ENCODE peak calls at places on chromosomes 11 and 22, in four cellular contexts. O, U, W and H are unnamed samples.

GRCh38 chr11:112352907-112353306 is 92.2 kb upstream of the PLET1 start:
- DNase-seq in U (no peak), O (no peak), W (no peak), H (no peak)

GRCh38 chr11:34146866-34147265 is 41.4 kb downstream of the NAT10 start:
- DNase-seq in U (no peak), O (no peak), W (no peak), H (no peak)

GRCh38 chr11:33885338-33886005 is 6.4 kb downstream of the LMO2 start:
- DNase-seq in O (no peak), U (no peak), W (peak), H (no peak)

GRCh38 chr22:35519306-35520000 is 21.2 kb upstream of the RASD2 start:
- DNase-seq in U (no peak), O (no peak), W (no peak), H (no peak)

GRCh38 chr11:93000511-93001476 is 31.3 kb downstream of the MTNR1B start:
- DNase-seq in W (peak), U (no peak), O (peak), H (no peak)

GRCh38 chr11:69358398-69359080 is 64.6 kb downstream of the MYEOV start:
- DNase-seq in O (no peak), U (no peak), W (no peak), H (no peak)

GRCh38 chr11:61160487-61161189 is 588 bp downstream of the VPS37C start:
- DNase-seq in U (no peak), O (no peak), W (no peak), H (no peak)

GRCh38 chr22:23066200-23067022 is 3.9 kb upstream of the GNAZ start:
- DNase-seq in U (no peak), O (no peak), W (no peak), H (peak)

GRCh38 chr22:39514373-39514973 is 5.9 kb upstream of the ATF4 start:
- DNase-seq in U (no peak), O (peak), W (no peak), H (peak)

GRCh38 chr11:96188625-96189006 is 154.4 kb downstream of the MAML2 start:
- DNase-seq in O (no peak), U (peak), W (peak), H (no peak)

GRCh38 chr11:83521647-83522596 is 235.8 kb upstream of the CCDC90B start:
- DNase-seq in O (peak), U (no peak), W (peak), H (peak)

GRCh38 chr11:122042981-122043380 is 73.0 kb downstream of the BLID start:
- DNase-seq in W (no peak), O (no peak), U (no peak), H (no peak)

GRCh38 chr11:94315664-94316063 is 11.3 kb downstream of the IZUMO1R start:
- DNase-seq in W (no peak), U (no peak), O (no peak), H (no peak)

GRCh38 chr11:66950113-66950535 is 8.1 kb downstream of the PC start:
- DNase-seq in W (peak), O (no peak), U (no peak), H (peak)

GRCh38 chr11:13140028-13140870 is 131.1 kb downstream of the RASSF10 start:
- DNase-seq in O (no peak), U (peak), W (no peak), H (no peak)

GRCh38 chr11:69050592-69051380 is 2.1 kb downstream of the TPCN2 start:
- DNase-seq in U (no peak), O (no peak), W (no peak), H (no peak)

GRCh38 chr11:33860926-33861325 is 30.9 kb downstream of the LMO2 start:
- DNase-seq in W (no peak), U (no peak), O (no peak), H (no peak)

GRCh38 chr11:84289381-84289906 is 1003.3 kb upstream of the CCDC90B start:
- DNase-seq in O (no peak), U (peak), W (no peak), H (no peak)

GRCh38 chr11:128593281-128593680 is 5.9 kb upstream of the ETS1 start:
- DNase-seq in O (no peak), W (no peak), U (no peak), H (peak)

DNA sequence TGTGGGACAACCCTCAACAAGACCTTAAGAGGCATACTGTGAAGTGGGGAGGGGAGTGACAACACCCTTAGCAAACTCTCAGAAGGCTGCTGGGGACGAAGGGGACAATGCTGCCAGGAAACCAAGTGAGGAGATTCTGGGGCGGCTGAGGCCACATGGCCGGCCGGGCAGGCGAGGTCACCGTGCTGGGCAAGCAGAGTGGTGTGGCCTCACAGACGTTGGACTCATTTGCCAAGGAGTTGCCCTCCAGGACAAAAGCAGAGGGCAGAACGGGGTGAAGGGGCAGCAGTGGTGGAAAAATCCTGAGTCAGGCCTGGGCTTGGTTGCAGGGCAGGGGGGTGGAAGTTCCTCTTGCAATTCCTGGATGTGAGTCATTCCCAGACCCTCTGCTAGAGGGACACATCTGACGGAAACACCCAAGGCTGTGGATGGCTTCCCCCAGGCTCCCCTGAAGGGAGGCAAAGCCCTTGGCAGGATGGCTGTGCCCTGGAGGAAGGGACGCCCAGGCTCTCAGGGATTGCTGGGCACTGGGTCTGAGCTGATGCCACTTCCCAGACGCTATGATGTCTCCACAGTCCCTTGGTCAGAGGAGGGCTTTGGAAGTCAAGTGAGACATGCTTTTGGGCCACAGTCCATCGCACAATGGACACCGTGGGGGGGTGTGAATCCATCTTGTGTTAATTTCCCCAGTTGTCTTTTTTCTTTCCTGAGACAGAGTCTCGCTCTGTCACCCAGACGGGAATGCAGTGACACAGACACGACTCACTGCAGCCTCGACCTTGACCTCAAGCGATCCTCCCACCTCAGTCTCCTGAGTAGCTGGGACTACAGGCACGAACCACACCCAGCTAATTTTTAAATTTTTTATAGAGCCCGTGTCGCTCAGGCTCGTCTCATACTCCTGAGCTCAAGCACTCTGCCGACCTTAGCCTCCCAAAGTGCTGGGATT is 16.2 kb upstream of the SHANK3 start:
- DNase-seq in W (no peak), O (peak), U (no peak), H (no peak)
- TF ChIP-seq USF1 in W (no peak), O (no peak), U (no peak), H (no peak)

DNA sequence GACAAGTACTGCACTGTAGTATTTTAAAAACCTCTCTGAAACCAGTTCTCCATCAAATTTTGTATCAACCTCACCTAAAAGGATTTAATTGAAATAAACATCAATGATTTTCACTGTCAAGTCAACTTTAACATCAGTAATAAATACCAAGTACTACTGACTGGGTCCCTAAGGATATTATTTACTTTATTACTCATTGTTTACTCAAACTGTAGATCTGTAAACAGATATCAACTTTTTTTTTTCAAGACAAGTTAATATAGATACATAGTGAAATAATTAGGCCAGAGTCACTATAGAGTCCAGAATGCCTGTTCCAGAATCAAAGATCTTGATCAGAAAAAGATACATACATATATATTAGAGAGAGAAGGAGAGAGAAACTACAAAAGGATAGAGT is 1.6 kb downstream of the RNF141 start:
- DNase-seq in W (no peak), O (no peak), U (no peak), H (no peak)
- TF ChIP-seq USF1 in W (no peak), O (no peak), U (no peak), H (no peak)

GRCh38 chr11:4026389-4026788 is 68.2 kb upstream of the RRM1 start:
- DNase-seq in W (no peak), U (no peak), O (no peak), H (no peak)

GRCh38 chr11:4027746-4028145 is 66.9 kb upstream of the RRM1 start:
- DNase-seq in U (no peak), W (no peak), O (no peak), H (no peak)

GRCh38 chr11:4022669-4023068 is 71.9 kb upstream of the RRM1 start:
- DNase-seq in W (no peak), U (no peak), O (no peak), H (no peak)

GRCh38 chr11:4025957-4026324 is 68.7 kb upstream of the RRM1 start:
- DNase-seq in O (peak), W (no peak), U (no peak), H (no peak)

GRCh38 chr11:4025248-4025956 is 69.2 kb upstream of the RRM1 start:
- DNase-seq in W (no peak), O (peak), U (no peak), H (no peak)
- TF ChIP-seq USF1 in W (no peak), O (no peak), U (no peak), H (no peak)

GRCh38 chr22:20519558-20519957 is 12.1 kb downstream of the MED15 start:
- DNase-seq in O (no peak), W (no peak), U (no peak), H (no peak)

GRCh38 chr22:20514658-20515406 is 7.4 kb downstream of the MED15 start:
- DNase-seq in U (no peak), O (no peak), W (no peak), H (no peak)

GRCh38 chr22:20516399-20516798 is 9.0 kb downstream of the MED15 start:
- DNase-seq in U (no peak), W (no peak), O (no peak), H (no peak)

GRCh38 chr22:20517841-20518592 is 10.6 kb downstream of the MED15 start:
- DNase-seq in O (no peak), U (no peak), W (no peak), H (no peak)

GRCh38 chr22:20517422-20517821 is 10.0 kb downstream of the MED15 start:
- DNase-seq in U (no peak), O (no peak), W (no peak), H (no peak)
- TF ChIP-seq USF1 in U (no peak), O (no peak), W (no peak), H (no peak)

GRCh38 chr11:4683020-4683419 is 14.6 kb downstream of the OR51E2 start:
- DNase-seq in O (no peak), W (no peak), U (no peak), H (no peak)
- TF ChIP-seq USF1 in O (no peak), W (no peak), U (no peak), H (no peak)

GRCh38 chr22:46290121-46290842 is 6.4 kb upstream of the GTSE1 start:
- DNase-seq in W (no peak), U (no peak), O (no peak), H (no peak)

GRCh38 chr22:46290843-46291785 is 5.6 kb upstream of the GTSE1 start:
- DNase-seq in U (no peak), W (no peak), O (no peak), H (no peak)

GRCh38 chr22:46287873-46288751 is 8.6 kb upstream of the GTSE1 start:
- DNase-seq in W (no peak), O (no peak), U (peak), H (no peak)

GRCh38 chr22:46288846-46289243 is 7.8 kb upstream of the GTSE1 start:
- DNase-seq in O (no peak), W (no peak), U (no peak), H (no peak)

DNA sequence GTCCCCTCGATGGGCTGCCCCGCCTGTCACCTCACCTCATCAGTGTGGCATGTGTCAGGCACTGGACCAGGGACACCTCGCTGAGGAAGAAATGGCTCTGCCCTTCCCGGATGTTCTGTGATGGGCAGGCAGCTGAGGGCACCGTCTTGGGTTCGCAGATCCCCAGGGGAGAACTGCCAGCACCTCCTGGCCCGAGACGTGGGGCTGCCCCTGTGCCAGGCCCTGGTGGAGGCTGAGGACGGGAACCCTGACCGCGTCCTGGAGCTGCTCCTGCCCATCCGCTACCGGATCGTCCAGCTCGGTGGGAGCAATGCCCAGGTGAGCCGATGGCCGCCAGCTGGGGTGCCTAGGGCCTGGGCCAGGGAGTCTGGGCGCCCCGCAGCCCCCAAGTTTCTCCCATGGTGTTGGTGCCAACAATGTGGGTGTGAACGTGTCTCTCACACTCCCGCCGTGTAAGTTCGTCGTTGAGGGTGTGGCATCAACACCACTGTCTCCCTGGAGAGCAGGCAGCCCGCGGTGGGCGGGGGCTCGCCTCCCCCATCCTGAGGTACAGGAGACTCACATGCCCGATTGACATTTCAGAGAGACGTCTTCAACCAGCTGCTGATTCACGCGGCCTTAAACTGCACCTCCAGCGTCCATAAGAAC is 7.3 kb upstream of the GTSE1 start:
- DNase-seq in O (no peak), U (no peak), W (no peak), H (no peak)
- TF ChIP-seq USF1 in O (no peak), U (no peak), W (no peak), H (no peak)

GRCh38 chr11:64368673-64369074 is 9.7 kb downstream of the RPS6KA4 start:
- DNase-seq in U (no peak), O (no peak), W (no peak), H (no peak)
- TF ChIP-seq USF1 in U (no peak), O (no peak), W (no peak), H (no peak)

GRCh38 chr11:119742263-119742861 is 13.4 kb upstream of the NECTIN1 start:
- DNase-seq in W (no peak), O (peak), U (no peak), H (peak)
- TF ChIP-seq USF1 in W (no peak), O (no peak), U (no peak), H (no peak)

GRCh38 chr11:117823294-117823940 is 1.1 kb downstream of the FXYD2 start:
- DNase-seq in W (peak), O (no peak), U (no peak), H (peak)
- TF ChIP-seq USF1 in W (no peak), O (no peak), U (no peak), H (no peak)